ENCODE peak calls at places on chromosomes 3 and 15, in four cellular contexts. P is H54, S is GM12891, X is erythroblast. G is an unnamed sample.

GRCh38 chr3:149382518-149382917 is 5.1 kb upstream of the TM4SF1 start:
- DNase-seq in P (no peak), S (no peak), X (no peak), G (no peak)

GRCh38 chr3:110814170-110815007 is 257.2 kb upstream of the NECTIN3 start:
- DNase-seq in P (peak), S (no peak), X (no peak), G (no peak)

GRCh38 chr15:92906038-92906437 is 5.9 kb downstream of the CHD2 start:
- DNase-seq in P (no peak), S (no peak), X (peak), G (no peak)

GRCh38 chr15:92074161-92074560 is 220.7 kb downstream of the SLCO3A1 start:
- DNase-seq in P (no peak), S (no peak), X (no peak), G (no peak)

GRCh38 chr3:126052196-126053058 is 31.5 kb downstream of the SLC41A3 start:
- DNase-seq in P (no peak), S (no peak), X (no peak), G (no peak)

GRCh38 chr3:113736548-113737089 is 9.4 kb downstream of the NAA50 start:
- DNase-seq in P (no peak), S (no peak), X (peak), G (no peak)

GRCh38 chr3:174533286-174533685 is 325.8 kb upstream of the NAALADL2 start:
- DNase-seq in P (peak), S (no peak), X (no peak), G (no peak)

GRCh38 chr3:29057326-29057725 is 223.5 kb upstream of the RBMS3 start:
- DNase-seq in P (no peak), S (no peak), X (no peak), G (no peak)

GRCh38 chr3:117145677-117146076 is 436.1 kb downstream of the TUSC7 start:
- DNase-seq in P (no peak), S (no peak), X (no peak), G (no peak)

GRCh38 chr3:188000361-188000861 is 153.5 kb upstream of the LPP start:
- DNase-seq in P (no peak), S (no peak), X (no peak), G (no peak)

GRCh38 chr15:98955331-98955730 is 52.3 kb downstream of the PGPEP1L start:
- DNase-seq in P (no peak), S (no peak), X (no peak), G (no peak)

GRCh38 chr3:116863842-116864626 is 154.5 kb downstream of the TUSC7 start:
- DNase-seq in P (no peak), S (no peak), X (peak), G (no peak)

GRCh38 chr3:4425055-4425454 is 42.0 kb downstream of the SUMF1 start:
- DNase-seq in P (no peak), S (no peak), X (no peak), G (no peak)

GRCh38 chr3:123877965-123878364 is 6.2 kb downstream of the MYLK start:
- DNase-seq in P (no peak), S (no peak), X (no peak), G (no peak)

GRCh38 chr3:140360332-140360731 is 317.5 kb upstream of the TRIM42 start:
- DNase-seq in P (no peak), S (no peak), X (no peak), G (no peak)

DNA sequence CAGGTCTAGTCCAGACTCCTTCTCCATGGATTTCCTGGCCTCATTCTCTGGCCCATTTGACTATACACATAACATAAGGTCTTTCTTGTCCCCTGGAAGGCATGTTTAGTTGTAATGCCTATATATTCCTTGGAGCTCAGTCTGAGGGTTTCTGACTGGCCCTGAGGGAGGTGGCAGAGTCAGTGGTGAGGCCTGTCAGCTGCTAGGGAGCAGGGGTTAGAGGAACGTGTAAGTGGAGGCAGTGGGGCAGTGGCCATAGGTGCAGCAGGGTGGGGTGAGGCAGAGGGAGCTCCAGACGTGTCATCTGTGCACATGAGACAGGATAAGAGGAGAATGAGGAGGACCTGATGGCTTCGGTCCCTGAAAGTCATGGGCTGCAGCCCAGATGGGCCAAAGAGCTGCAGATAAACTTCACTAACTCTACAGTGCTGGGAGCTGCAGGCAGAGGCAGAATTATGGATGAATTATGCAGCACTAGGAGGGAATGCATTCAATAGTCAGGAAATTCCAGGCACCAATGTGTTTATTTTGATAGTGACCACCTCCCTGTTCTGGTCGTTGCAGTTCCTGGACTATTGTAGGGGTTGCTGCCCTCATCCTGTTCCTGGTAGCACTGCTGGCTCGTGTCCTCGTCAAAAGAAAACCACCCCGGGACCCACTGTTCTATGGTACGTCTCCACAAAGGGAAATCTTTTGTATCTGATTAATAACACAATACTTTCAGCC is 5.0 kb downstream of the TM6SF1 start:
- DNase-seq in P (no peak), S (no peak), X (no peak), G (peak)
- TF ChIP-seq POLR2A in P (no peak), S (no peak), X (no peak), G (no peak)

DNA sequence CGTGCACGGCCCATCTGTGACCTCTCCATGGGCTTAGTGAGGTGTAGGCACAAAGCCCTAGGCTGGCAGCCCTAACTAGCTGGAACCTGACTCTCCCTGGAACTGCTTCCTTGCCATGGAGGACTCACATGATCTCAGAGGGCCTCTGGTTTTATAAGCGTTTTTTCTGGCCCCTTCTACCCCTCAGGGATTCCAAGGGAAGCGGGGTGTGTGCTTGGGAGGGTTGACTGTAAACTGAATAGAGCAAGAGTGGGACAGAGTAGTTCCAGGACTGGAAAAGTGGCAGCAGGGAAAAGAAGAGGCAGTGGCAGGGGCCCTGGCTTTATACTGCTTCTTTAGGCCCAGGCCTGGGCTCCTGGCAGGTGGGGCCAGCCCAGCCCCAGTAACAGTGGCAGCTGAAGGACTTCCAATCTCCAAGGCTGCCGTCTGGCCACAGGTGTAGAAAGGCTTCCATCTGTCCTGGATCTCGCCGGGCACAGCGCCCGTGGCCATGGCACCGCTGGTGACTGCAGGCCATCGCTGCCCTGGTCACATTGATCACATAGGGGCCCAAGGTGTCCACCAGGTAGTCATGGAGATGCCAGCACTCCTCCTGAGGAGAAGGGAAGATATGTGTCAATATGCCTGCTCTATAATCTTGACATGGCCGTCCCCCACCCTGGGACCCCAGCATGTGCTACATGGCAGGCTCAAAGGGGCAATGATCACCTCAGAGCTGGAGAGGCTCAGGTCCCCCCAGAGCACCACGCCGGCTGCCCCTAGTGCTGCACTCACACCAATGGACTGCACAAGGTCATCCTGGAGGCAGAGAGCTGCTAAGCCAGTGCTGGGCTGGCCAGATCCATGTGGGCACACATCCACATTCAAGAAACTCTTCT is 934 bp upstream of the IFRD2 start:
- DNase-seq in P (no peak), S (no peak), X (no peak), G (peak)
- TF ChIP-seq POLR2A in P (no peak), S (no peak), X (no peak), G (no peak)

DNA sequence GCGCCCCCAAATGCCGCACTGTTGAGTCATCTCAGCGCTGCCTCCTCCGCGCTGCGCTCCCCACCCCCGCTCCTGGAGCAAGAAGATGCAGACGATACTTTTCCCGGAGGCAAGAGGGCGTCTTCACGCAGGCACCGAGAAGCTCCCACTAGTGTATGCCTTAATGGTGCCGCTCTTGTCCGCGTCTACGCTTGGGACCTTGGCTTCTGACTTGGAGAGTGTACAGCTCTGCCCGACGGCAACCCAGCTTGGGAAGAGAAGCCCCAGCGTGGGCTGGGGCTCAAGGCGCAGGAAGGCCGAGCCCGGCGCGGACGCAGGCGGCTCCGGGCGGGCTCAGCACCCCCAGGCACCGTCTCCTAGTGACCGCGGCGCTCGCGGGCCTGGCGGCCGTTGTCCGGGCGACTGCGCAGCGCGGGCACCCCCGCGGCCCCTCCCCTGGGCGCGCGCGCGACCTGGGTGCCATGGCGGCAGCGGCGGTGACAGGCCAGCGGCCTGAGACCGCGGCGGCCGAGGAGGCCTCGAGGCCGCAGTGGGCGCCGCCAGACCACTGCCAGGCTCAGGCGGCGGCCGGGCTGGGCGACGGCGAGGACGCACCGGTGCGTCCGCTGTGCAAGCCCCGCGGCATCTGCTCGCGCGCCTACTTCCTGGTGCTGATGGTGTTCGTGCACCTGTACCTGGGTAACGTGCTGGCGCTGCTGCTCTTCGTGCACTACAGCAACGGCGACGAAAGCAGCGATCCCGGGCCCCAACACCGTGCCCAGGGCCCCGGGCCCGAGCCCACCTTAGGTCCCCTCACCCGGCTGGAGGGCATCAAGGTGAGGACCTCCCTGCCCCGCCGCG is at the start of gene P4HTM:
- DNase-seq in P (peak), S (peak), X (peak), G (peak)
- TF ChIP-seq POLR2A in P (peak), S (no peak), X (peak), G (peak)

DNA sequence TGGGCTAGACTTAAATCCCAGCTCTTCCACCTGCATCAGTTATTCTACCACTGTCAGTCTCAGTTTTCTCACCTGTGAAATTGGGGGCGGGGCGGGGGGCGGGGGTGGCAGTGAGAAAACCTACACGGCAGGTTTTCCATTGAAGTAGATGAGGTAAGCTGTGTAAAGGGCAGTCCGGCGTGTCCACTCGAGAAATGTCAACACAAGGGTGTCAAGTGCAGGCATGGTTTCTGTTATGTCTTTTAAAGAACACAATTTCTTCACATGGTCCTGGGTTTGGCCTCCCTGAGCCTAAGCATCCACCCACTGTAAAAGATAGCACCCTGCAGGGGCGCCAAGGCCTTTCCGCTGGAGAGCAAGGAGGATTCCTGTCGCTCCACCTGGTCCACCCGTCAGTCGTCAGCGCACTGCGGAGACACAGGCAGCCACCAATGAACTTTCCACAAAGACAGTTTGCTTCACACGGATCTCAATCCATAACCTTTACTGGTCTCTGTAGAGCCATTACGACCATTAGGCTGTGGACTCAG is 99.6 kb upstream of the FOXB1 start:
- DNase-seq in P (no peak), S (no peak), X (no peak), G (no peak)
- TF ChIP-seq POLR2A in P (no peak), S (no peak), X (no peak), G (no peak)

GRCh38 chr3:38345879-38346583 is 554 bp upstream of the XYLB start:
- DNase-seq in P (no peak), S (no peak), X (no peak), G (no peak)
- TF ChIP-seq POLR2A in P (no peak), S (no peak), X (no peak), G (no peak)

GRCh38 chr3:71001303-71001702 is 582.2 kb downstream of the FOXP1 start:
- DNase-seq in P (no peak), S (no peak), X (no peak), G (no peak)

GRCh38 chr3:71008350-71008923 is 575.1 kb downstream of the FOXP1 start:
- DNase-seq in P (no peak), S (no peak), X (no peak), G (no peak)

GRCh38 chr3:71006810-71007785 is 576.4 kb downstream of the FOXP1 start:
- DNase-seq in P (no peak), S (no peak), X (peak), G (no peak)

GRCh38 chr3:71002298-71002697 is 581.2 kb downstream of the FOXP1 start:
- DNase-seq in P (no peak), S (no peak), X (no peak), G (no peak)

GRCh38 chr3:71005797-71006321 is 577.7 kb downstream of the FOXP1 start:
- DNase-seq in P (no peak), S (no peak), X (no peak), G (no peak)
- TF ChIP-seq POLR2A in P (no peak), S (no peak), X (no peak), G (no peak)

GRCh38 chr3:152317184-152317583 is 48.5 kb downstream of the MBNL1 start:
- DNase-seq in P (no peak), S (no peak), X (no peak), G (no peak)

GRCh38 chr3:152317956-152318355 is 49.2 kb downstream of the MBNL1 start:
- DNase-seq in P (no peak), S (no peak), X (no peak), G (no peak)

GRCh38 chr3:152314677-152315353 is 46.1 kb downstream of the MBNL1 start:
- DNase-seq in P (no peak), S (no peak), X (no peak), G (no peak)

GRCh38 chr3:152315623-152316022 is 46.9 kb downstream of the MBNL1 start:
- DNase-seq in P (no peak), S (no peak), X (no peak), G (no peak)

DNA sequence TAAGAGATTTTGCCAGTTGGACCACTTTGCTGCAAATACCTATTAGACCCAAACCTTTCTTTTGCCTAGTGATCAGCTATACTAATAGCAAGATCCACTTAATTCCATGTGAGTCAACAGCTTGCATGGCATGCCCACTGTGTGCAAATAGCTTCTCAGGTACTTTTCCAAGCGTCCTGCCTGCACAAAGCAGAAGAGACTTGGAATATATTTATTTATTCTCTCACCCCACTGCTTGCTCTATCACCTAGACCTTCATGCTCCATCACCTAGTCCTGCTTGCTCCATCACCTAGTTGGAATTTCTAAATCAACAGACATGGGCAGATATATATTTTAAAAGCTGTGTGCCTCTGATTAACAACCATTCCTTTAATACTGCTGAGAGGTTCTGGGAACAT is 47.6 kb downstream of the MBNL1 start:
- DNase-seq in P (no peak), S (no peak), X (no peak), G (no peak)
- TF ChIP-seq POLR2A in P (no peak), S (no peak), X (no peak), G (no peak)

DNA sequence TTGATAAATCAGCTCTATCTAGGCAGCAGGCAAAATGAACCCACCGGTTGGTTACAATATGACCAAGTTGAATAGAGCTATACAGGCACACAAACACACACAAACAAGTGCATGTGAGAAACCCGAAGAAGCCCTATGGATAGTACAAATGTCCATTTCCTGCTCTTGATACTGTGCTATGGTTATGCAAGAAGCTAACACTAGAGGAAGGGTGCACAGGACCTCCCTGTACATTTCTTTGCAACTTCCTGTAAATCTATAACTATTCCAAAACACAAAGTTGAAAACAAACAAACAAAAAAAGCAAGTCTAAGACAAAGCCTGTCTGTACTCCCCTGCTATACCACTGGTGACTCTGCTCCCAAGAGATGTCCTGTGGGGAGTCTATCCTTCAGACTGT is 8.2 kb upstream of the FAM240A start:
- DNase-seq in P (no peak), S (no peak), X (no peak), G (no peak)
- TF ChIP-seq POLR2A in P (no peak), S (no peak), X (no peak), G (no peak)

DNA sequence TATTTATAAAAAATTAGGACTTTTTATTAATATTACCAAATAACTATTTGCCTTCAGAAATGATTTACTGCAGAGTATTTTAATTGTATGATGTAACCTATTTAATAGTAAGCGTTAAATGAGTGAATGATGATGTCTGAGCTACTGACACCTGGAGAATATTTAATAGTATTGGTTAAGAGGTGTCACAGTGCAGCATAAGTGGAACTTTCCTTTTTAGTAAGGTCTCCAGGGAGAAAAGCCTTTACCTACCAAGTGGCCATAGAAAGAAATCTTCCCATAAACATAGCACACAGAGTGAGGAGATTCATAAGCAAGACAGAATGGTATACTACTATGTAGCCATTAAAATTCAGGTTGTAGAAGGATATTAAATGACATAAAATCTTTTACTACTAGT is 441.7 kb downstream of the TBL1XR1 start:
- DNase-seq in P (no peak), S (no peak), X (no peak), G (no peak)
- TF ChIP-seq POLR2A in P (no peak), S (no peak), X (no peak), G (no peak)

DNA sequence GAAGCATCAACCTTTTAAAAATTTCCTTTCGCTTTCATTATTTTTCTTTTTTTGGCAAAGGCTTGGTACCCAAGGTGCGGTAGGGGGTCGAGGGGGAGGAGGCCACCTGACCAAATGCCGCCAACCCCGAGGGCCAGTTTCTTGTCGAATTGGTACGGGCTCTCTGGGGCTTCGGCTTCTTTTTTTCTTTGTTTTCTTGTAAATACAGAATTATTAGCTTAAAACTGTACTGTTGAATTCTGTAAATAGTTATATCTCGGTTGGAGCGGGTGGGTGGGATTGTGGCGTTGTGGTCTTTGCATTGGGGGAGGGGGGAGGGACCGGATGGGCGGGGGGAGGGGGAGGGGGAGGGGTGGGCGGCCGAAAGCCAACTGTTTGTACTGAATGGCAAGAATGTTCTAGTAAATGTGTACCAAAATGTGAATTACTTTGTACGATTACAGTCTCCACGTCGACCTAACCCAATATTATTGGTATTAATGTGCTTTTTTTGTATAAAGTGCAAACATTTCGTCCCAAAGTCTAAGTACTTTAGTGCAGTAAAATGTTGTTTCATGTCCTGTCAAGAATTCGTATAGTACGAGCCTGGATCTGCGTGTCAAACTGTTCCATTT is 4.7 kb downstream of the ZIC1 start:
- DNase-seq in P (no peak), S (no peak), X (no peak), G (no peak)
- TF ChIP-seq POLR2A in P (no peak), S (no peak), X (no peak), G (no peak)